ENCODE peak calls at places on chromosomes 3 and 15, in nine cellular contexts. V is amygdala; Y is C1 segment of cervical spinal cord; L is NCI-H1930; M is stimulated activated CD4-positive, alpha-beta T cell treated with anti-CD3 and anti-CD28 coated beads, Interleukin-4, amount 100 ng/mL, for 48 hours; J is HS-5; O is GM04503; A is cardiac muscle cell; P is endothelial cell. G is an unnamed sample.

GRCh38 chr3:117846238-117846637 is 1136.7 kb downstream of the TUSC7 start:
- DNase-seq in V (no peak), Y (no peak), L (no peak), M (no peak), J (no peak), O (no peak), A (no peak), P (no peak), G (no peak)

GRCh38 chr15:61474796-61475195 is 245.7 kb upstream of the RORA start:
- DNase-seq in V (no peak), Y (no peak), L (no peak), M (no peak), J (no peak), O (no peak), A (peak), P (no peak), G (no peak)

GRCh38 chr3:172836390-172836997 is 86.0 kb downstream of the ECT2 start:
- DNase-seq in V (no peak), Y (no peak), L (no peak), M (no peak), J (no peak), O (no peak), A (peak), P (peak), G (peak)

GRCh38 chr3:187571701-187572100 is 98.5 kb downstream of the SST start:
- DNase-seq in V (no peak), Y (no peak), L (no peak), M (no peak), J (no peak), O (no peak), A (no peak), P (no peak), G (no peak)

GRCh38 chr3:14925729-14926591 is 21.4 kb upstream of the NR2C2 start:
- DNase-seq in V (peak), Y (no peak), L (no peak), M (no peak), J (no peak), O (no peak), A (peak), P (peak), G (peak)

GRCh38 chr3:46664971-46665762 is 28.3 kb downstream of the ALS2CL start:
- DNase-seq in V (peak), Y (no peak), L (no peak), M (no peak), J (no peak), O (no peak), A (no peak), P (no peak), G (no peak)

GRCh38 chr15:92970656-92971055 is 70.5 kb downstream of the CHD2 start:
- DNase-seq in V (no peak), Y (no peak), L (no peak), M (no peak), J (no peak), O (no peak), A (no peak), P (no peak), G (no peak)

GRCh38 chr3:194091141-194091540 is 44.8 kb upstream of the HES1 start:
- DNase-seq in V (no peak), Y (no peak), L (no peak), M (no peak), J (peak), O (no peak), A (no peak), P (no peak), G (peak)

GRCh38 chr3:13834258-13835035 is 45.4 kb downstream of the WNT7A start:
- DNase-seq in V (no peak), Y (no peak), L (no peak), M (no peak), J (no peak), O (no peak), A (no peak), P (no peak), G (no peak)

GRCh38 chr15:27027229-27027628 is 56.2 kb downstream of the GABRG3 start:
- DNase-seq in V (no peak), Y (no peak), L (no peak), M (no peak), J (no peak), O (no peak), A (no peak), P (no peak), G (no peak)

GRCh38 chr3:155455765-155456164 is 162.3 kb upstream of the STRIT1 start:
- DNase-seq in V (no peak), Y (no peak), L (no peak), M (no peak), J (no peak), O (no peak), A (no peak), P (no peak), G (no peak)

GRCh38 chr3:45923755-45924154 is 19.5 kb upstream of the CXCR6 start:
- DNase-seq in V (no peak), Y (no peak), L (no peak), M (no peak), J (peak), O (no peak), A (peak), P (no peak), G (no peak)

GRCh38 chr15:101159096-101159935 is 92.5 kb downstream of the CHSY1 start:
- DNase-seq in V (no peak), Y (no peak), L (no peak), M (no peak), J (no peak), O (no peak), A (peak), P (no peak), G (no peak)

G was measured in foreskin keratinocyte.